ENCODE peak calls at places on chromosome 5, in ten cellular contexts. One of them, this sample, is unnamed.

GRCh38 chr5:174844971-174845370 is 120.6 kb downstream of the MSX2 start:
- DNase-seq in bronchial epithelial cell: no peak
- DNase-seq in hepatocyte: no peak
- DNase-seq in PC-3: no peak
- DNase-seq in dorsolateral prefrontal cortex: no peak
- DNase-seq in GM06990: no peak
- DNase-seq in heart left ventricle: peak; percentile 15
- DNase-seq in AG04450: no peak
- DNase-seq in lower lobe of right lung: no peak
- DNase-seq in right lobe of liver: no peak
- DNase-seq in this sample: no peak

GRCh38 chr5:56269216-56269927 is 36.2 kb upstream of the ANKRD55 start:
- DNase-seq in bronchial epithelial cell: peak; percentile 25
- DNase-seq in hepatocyte: peak; percentile 69
- DNase-seq in PC-3: peak; percentile 37
- DNase-seq in dorsolateral prefrontal cortex: no peak
- DNase-seq in GM06990: no peak
- DNase-seq in heart left ventricle: no peak
- DNase-seq in AG04450: no peak
- DNase-seq in lower lobe of right lung: no peak
- DNase-seq in right lobe of liver: no peak
- DNase-seq in this sample: peak; percentile 16

GRCh38 chr5:167452186-167452585 is 839.3 kb upstream of the WWC1 start:
- DNase-seq in bronchial epithelial cell: no peak
- DNase-seq in hepatocyte: no peak
- DNase-seq in PC-3: no peak
- DNase-seq in dorsolateral prefrontal cortex: no peak
- DNase-seq in GM06990: no peak
- DNase-seq in heart left ventricle: no peak
- DNase-seq in AG04450: no peak
- DNase-seq in lower lobe of right lung: no peak
- DNase-seq in right lobe of liver: no peak
- DNase-seq in this sample: no peak

GRCh38 chr5:111703662-111704061 is 53.3 kb downstream of the NREP start:
- DNase-seq in bronchial epithelial cell: no peak
- DNase-seq in hepatocyte: no peak
- DNase-seq in PC-3: no peak
- DNase-seq in dorsolateral prefrontal cortex: no peak
- DNase-seq in GM06990: peak; percentile 33
- DNase-seq in heart left ventricle: no peak
- DNase-seq in AG04450: no peak
- DNase-seq in lower lobe of right lung: no peak
- DNase-seq in right lobe of liver: no peak
- DNase-seq in this sample: peak; percentile 5

GRCh38 chr5:54307583-54307982 is 2.8 kb downstream of the ARL15 start:
- DNase-seq in bronchial epithelial cell: no peak
- DNase-seq in hepatocyte: no peak
- DNase-seq in PC-3: no peak
- DNase-seq in dorsolateral prefrontal cortex: no peak
- DNase-seq in GM06990: no peak
- DNase-seq in heart left ventricle: no peak
- DNase-seq in AG04450: no peak
- DNase-seq in lower lobe of right lung: no peak
- DNase-seq in right lobe of liver: no peak
- DNase-seq in this sample: no peak

GRCh38 chr5:55771175-55771655 is 33.4 kb downstream of the DDX4 start:
- DNase-seq in bronchial epithelial cell: no peak
- DNase-seq in hepatocyte: no peak
- DNase-seq in PC-3: no peak
- DNase-seq in dorsolateral prefrontal cortex: no peak
- DNase-seq in GM06990: peak; percentile 22
- DNase-seq in heart left ventricle: no peak
- DNase-seq in AG04450: no peak
- DNase-seq in lower lobe of right lung: no peak
- DNase-seq in right lobe of liver: no peak
- DNase-seq in this sample: no peak

GRCh38 chr5:140141241-140141640 is 15.5 kb downstream of the IGIP start:
- DNase-seq in bronchial epithelial cell: no peak
- DNase-seq in hepatocyte: no peak
- DNase-seq in PC-3: no peak
- DNase-seq in dorsolateral prefrontal cortex: no peak
- DNase-seq in GM06990: no peak
- DNase-seq in heart left ventricle: no peak
- DNase-seq in AG04450: peak; percentile 10
- DNase-seq in lower lobe of right lung: no peak
- DNase-seq in right lobe of liver: no peak
- DNase-seq in this sample: no peak

GRCh38 chr5:36885566-36886485 is 9.3 kb downstream of the NIPBL start:
- DNase-seq in bronchial epithelial cell: no peak
- DNase-seq in hepatocyte: no peak
- DNase-seq in PC-3: no peak
- DNase-seq in dorsolateral prefrontal cortex: no peak
- DNase-seq in GM06990: no peak
- DNase-seq in heart left ventricle: no peak
- DNase-seq in AG04450: no peak
- DNase-seq in lower lobe of right lung: peak; percentile 37
- DNase-seq in right lobe of liver: no peak
- DNase-seq in this sample: no peak

GRCh38 chr5:75303419-75303818 is 33.6 kb upstream of the HMGCR start:
- DNase-seq in bronchial epithelial cell: no peak
- DNase-seq in hepatocyte: no peak
- DNase-seq in PC-3: no peak
- DNase-seq in dorsolateral prefrontal cortex: no peak
- DNase-seq in GM06990: no peak
- DNase-seq in heart left ventricle: no peak
- DNase-seq in AG04450: no peak
- DNase-seq in lower lobe of right lung: no peak
- DNase-seq in right lobe of liver: no peak
- DNase-seq in this sample: no peak

GRCh38 chr5:15600035-15600434 is 100.1 kb downstream of the FBXL7 start:
- DNase-seq in bronchial epithelial cell: no peak
- DNase-seq in hepatocyte: no peak
- DNase-seq in PC-3: no peak
- DNase-seq in dorsolateral prefrontal cortex: no peak
- DNase-seq in GM06990: no peak
- DNase-seq in heart left ventricle: no peak
- DNase-seq in AG04450: no peak
- DNase-seq in lower lobe of right lung: no peak
- DNase-seq in right lobe of liver: no peak
- DNase-seq in this sample: no peak

GRCh38 chr5:139847790-139848507 is 52.3 kb downstream of the PSD2 start:
- DNase-seq in bronchial epithelial cell: peak; percentile 26
- DNase-seq in hepatocyte: peak; percentile 70
- DNase-seq in PC-3: no peak
- DNase-seq in dorsolateral prefrontal cortex: peak; percentile 53
- DNase-seq in GM06990: peak; percentile 88
- DNase-seq in heart left ventricle: peak; percentile 56
- DNase-seq in AG04450: no peak
- DNase-seq in lower lobe of right lung: peak; percentile 73
- DNase-seq in right lobe of liver: peak; percentile 59
- DNase-seq in this sample: peak; percentile 21

GRCh38 chr5:148826082-148826971 is at the start of gene ADRB2:
- DNase-seq in bronchial epithelial cell: peak; percentile 94
- DNase-seq in hepatocyte: peak; percentile 93
- DNase-seq in PC-3: peak; percentile 100
- DNase-seq in dorsolateral prefrontal cortex: peak; percentile 84
- DNase-seq in GM06990: peak; percentile 87
- DNase-seq in heart left ventricle: peak; percentile 97
- DNase-seq in AG04450: peak; percentile 79
- DNase-seq in lower lobe of right lung: peak; percentile 98
- DNase-seq in right lobe of liver: peak; percentile 98
- DNase-seq in this sample: peak; percentile 89

GRCh38 chr5:10590226-10591047 is 26.6 kb downstream of the ANKRD33B start:
- DNase-seq in bronchial epithelial cell: peak; percentile 95
- DNase-seq in hepatocyte: no peak
- DNase-seq in PC-3: peak; percentile 93
- DNase-seq in dorsolateral prefrontal cortex: no peak
- DNase-seq in GM06990: no peak
- DNase-seq in heart left ventricle: peak; percentile 61
- DNase-seq in AG04450: no peak
- DNase-seq in lower lobe of right lung: no peak
- DNase-seq in right lobe of liver: no peak
- DNase-seq in this sample: no peak

GRCh38 chr5:177040814-177041410 is 18.4 kb downstream of the ZNF346 start:
- DNase-seq in bronchial epithelial cell: peak; percentile 23
- DNase-seq in hepatocyte: no peak
- DNase-seq in PC-3: no peak
- DNase-seq in dorsolateral prefrontal cortex: peak; percentile 49
- DNase-seq in GM06990: no peak
- DNase-seq in heart left ventricle: no peak
- DNase-seq in AG04450: no peak
- DNase-seq in lower lobe of right lung: no peak
- DNase-seq in right lobe of liver: no peak
- DNase-seq in this sample: no peak

DNA sequence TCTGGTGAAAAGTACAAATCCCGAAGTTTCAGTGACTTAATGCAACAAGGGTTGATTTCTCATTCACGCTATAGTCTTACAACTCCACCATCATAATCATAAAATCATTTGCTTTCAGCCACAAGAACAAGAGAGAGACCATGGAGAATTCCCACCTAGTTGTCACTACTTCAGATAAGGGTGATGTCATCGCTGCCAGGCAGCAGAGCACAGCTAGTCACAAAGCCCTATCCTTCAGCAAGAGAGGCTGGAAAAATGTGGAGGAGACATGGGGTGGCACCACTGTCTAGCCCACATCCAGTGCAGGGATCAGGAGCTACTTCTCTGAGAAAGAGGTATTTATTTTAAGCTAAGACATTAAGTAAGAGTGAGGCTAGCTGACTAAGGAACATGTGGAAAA is 356.1 kb downstream of the YTHDC2 start:
- DNase-seq in bronchial epithelial cell: no peak
- DNase-seq in hepatocyte: no peak
- DNase-seq in PC-3: no peak
- DNase-seq in dorsolateral prefrontal cortex: no peak
- DNase-seq in GM06990: no peak
- DNase-seq in heart left ventricle: no peak
- DNase-seq in AG04450: no peak
- DNase-seq in lower lobe of right lung: no peak
- DNase-seq in right lobe of liver: no peak
- DNase-seq in this sample: no peak
- H3K4me3 ChIP-seq in bronchial epithelial cell: no peak overlapping the region
- H3K4me3 ChIP-seq in hepatocyte: no peak overlapping the region
- H3K4me3 ChIP-seq in PC-3: no peak overlapping the region
- H3K4me3 ChIP-seq in dorsolateral prefrontal cortex: no peak overlapping the region
- H3K4me3 ChIP-seq in GM06990: no peak overlapping the region
- H3K4me3 ChIP-seq in heart left ventricle: no peak overlapping the region
- H3K4me3 ChIP-seq in AG04450: no peak overlapping the region
- H3K4me3 ChIP-seq in lower lobe of right lung: no peak overlapping the region
- H3K4me3 ChIP-seq in right lobe of liver: no peak overlapping the region
- H3K4me3 ChIP-seq in this sample: no peak overlapping the region

GRCh38 chr5:2217219-2217618 is 334.5 kb upstream of the IRX4 start:
- DNase-seq in bronchial epithelial cell: no peak
- DNase-seq in hepatocyte: no peak
- DNase-seq in PC-3: no peak
- DNase-seq in dorsolateral prefrontal cortex: no peak
- DNase-seq in GM06990: no peak
- DNase-seq in heart left ventricle: no peak
- DNase-seq in AG04450: no peak
- DNase-seq in lower lobe of right lung: no peak
- DNase-seq in right lobe of liver: no peak
- DNase-seq in this sample: no peak
- H3K27me3 ChIP-seq in bronchial epithelial cell: no peaks in the 10 kb centered on the region
- H3K27me3 ChIP-seq in hepatocyte: no peaks in the 10 kb centered on the region
- H3K27me3 ChIP-seq in PC-3: peaks cover 25% of the 10 kb centered on the region
- H3K27me3 ChIP-seq in dorsolateral prefrontal cortex: peaks cover 9% of the 10 kb centered on the region
- H3K27me3 ChIP-seq in GM06990: no peaks in the 10 kb centered on the region
- H3K27me3 ChIP-seq in heart left ventricle: no peaks in the 10 kb centered on the region
- H3K27me3 ChIP-seq in AG04450: no peaks in the 10 kb centered on the region
- H3K27me3 ChIP-seq in lower lobe of right lung: no peaks in the 10 kb centered on the region
- H3K27me3 ChIP-seq in right lobe of liver: no peaks in the 10 kb centered on the region
- H3K27me3 ChIP-seq in this sample: no peaks in the 10 kb centered on the region

DNA sequence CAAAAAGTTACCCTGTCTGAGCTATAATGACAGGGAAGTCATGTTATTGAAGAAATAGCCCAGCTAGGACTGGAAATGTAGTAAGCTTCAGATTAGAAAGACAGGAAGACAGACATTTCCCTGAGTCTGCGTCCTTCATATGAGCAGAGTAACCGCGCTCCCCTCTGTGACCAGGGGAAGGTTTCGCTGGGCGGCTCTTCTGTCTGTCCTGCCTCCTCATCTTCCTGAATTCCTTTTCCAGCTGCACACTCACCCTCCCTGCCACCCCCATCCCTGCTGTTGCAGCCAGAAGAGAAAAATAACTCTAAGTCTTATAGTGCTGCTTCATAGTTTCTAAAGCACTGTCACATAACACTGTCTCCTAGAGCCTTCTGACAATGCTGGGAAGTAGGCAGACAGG is 8.6 kb downstream of the SPARC start:
- DNase-seq in bronchial epithelial cell: no peak
- DNase-seq in hepatocyte: no peak
- DNase-seq in PC-3: no peak
- DNase-seq in dorsolateral prefrontal cortex: no peak
- DNase-seq in GM06990: no peak
- DNase-seq in heart left ventricle: peak; percentile 65
- DNase-seq in AG04450: no peak
- DNase-seq in lower lobe of right lung: no peak
- DNase-seq in right lobe of liver: no peak
- DNase-seq in this sample: no peak
- H3K4me3 ChIP-seq in bronchial epithelial cell: no peak overlapping the region
- H3K4me3 ChIP-seq in hepatocyte: no peak overlapping the region
- H3K4me3 ChIP-seq in PC-3: no peak overlapping the region
- H3K4me3 ChIP-seq in dorsolateral prefrontal cortex: no peak overlapping the region
- H3K4me3 ChIP-seq in GM06990: no peak overlapping the region
- H3K4me3 ChIP-seq in heart left ventricle: peak overlapping the region; percentile 27
- H3K4me3 ChIP-seq in AG04450: peak overlapping the region; percentile 46
- H3K4me3 ChIP-seq in lower lobe of right lung: peak overlapping the region; percentile 12
- H3K4me3 ChIP-seq in right lobe of liver: no peak overlapping the region
- H3K4me3 ChIP-seq in this sample: no peak overlapping the region

GRCh38 chr5:476814-477175 is 33.8 kb downstream of the EXOC3 start:
- DNase-seq in bronchial epithelial cell: no peak
- DNase-seq in hepatocyte: no peak
- DNase-seq in PC-3: no peak
- DNase-seq in dorsolateral prefrontal cortex: no peak
- DNase-seq in GM06990: no peak
- DNase-seq in heart left ventricle: no peak
- DNase-seq in AG04450: no peak
- DNase-seq in lower lobe of right lung: no peak
- DNase-seq in right lobe of liver: no peak
- DNase-seq in this sample: no peak

GRCh38 chr5:478355-478981 is 35.5 kb downstream of the EXOC3 start:
- DNase-seq in bronchial epithelial cell: no peak
- DNase-seq in hepatocyte: no peak
- DNase-seq in PC-3: no peak
- DNase-seq in dorsolateral prefrontal cortex: no peak
- DNase-seq in GM06990: no peak
- DNase-seq in heart left ventricle: no peak
- DNase-seq in AG04450: no peak
- DNase-seq in lower lobe of right lung: no peak
- DNase-seq in right lobe of liver: no peak
- DNase-seq in this sample: no peak

GRCh38 chr5:477871-478270 is 34.9 kb downstream of the EXOC3 start:
- DNase-seq in bronchial epithelial cell: no peak
- DNase-seq in hepatocyte: no peak
- DNase-seq in PC-3: no peak
- DNase-seq in dorsolateral prefrontal cortex: no peak
- DNase-seq in GM06990: no peak
- DNase-seq in heart left ventricle: no peak
- DNase-seq in AG04450: no peak
- DNase-seq in lower lobe of right lung: no peak
- DNase-seq in right lobe of liver: no peak
- DNase-seq in this sample: no peak

GRCh38 chr5:476102-476813 is 33.3 kb downstream of the EXOC3 start:
- DNase-seq in bronchial epithelial cell: peak; percentile 24
- DNase-seq in hepatocyte: no peak
- DNase-seq in PC-3: no peak
- DNase-seq in dorsolateral prefrontal cortex: no peak
- DNase-seq in GM06990: no peak
- DNase-seq in heart left ventricle: no peak
- DNase-seq in AG04450: no peak
- DNase-seq in lower lobe of right lung: peak; percentile 49
- DNase-seq in right lobe of liver: peak; percentile 18
- DNase-seq in this sample: no peak

GRCh38 chr5:477247-477646 is 34.3 kb downstream of the EXOC3 start:
- DNase-seq in bronchial epithelial cell: no peak
- DNase-seq in hepatocyte: no peak
- DNase-seq in PC-3: no peak
- DNase-seq in dorsolateral prefrontal cortex: no peak
- DNase-seq in GM06990: no peak
- DNase-seq in heart left ventricle: no peak
- DNase-seq in AG04450: no peak
- DNase-seq in lower lobe of right lung: no peak
- DNase-seq in right lobe of liver: no peak
- DNase-seq in this sample: no peak
- H3K27me3 ChIP-seq in bronchial epithelial cell: no peaks in the 10 kb centered on the region
- H3K27me3 ChIP-seq in hepatocyte: peaks cover 3% of the 10 kb centered on the region
- H3K27me3 ChIP-seq in PC-3: no peaks in the 10 kb centered on the region
- H3K27me3 ChIP-seq in dorsolateral prefrontal cortex: peaks cover 3% of the 10 kb centered on the region
- H3K27me3 ChIP-seq in GM06990: no peaks in the 10 kb centered on the region
- H3K27me3 ChIP-seq in heart left ventricle: peaks cover 60% of the 10 kb centered on the region
- H3K27me3 ChIP-seq in AG04450: peaks cover 3% of the 10 kb centered on the region
- H3K27me3 ChIP-seq in lower lobe of right lung: peaks cover 62% of the 10 kb centered on the region
- H3K27me3 ChIP-seq in right lobe of liver: no peaks in the 10 kb centered on the region
- H3K27me3 ChIP-seq in this sample: no peaks in the 10 kb centered on the region